ENCODE peak calls at places on chromosomes 6 and 20, in nine cellular contexts. One of them, this sample, is unnamed.

GRCh38 chr6:12845224-12846004 is 128.8 kb downstream of the PHACTR1 start:
- DNase-seq in heart left ventricle: no peak
- DNase-seq in thyroid gland: no peak
- DNase-seq in A549: no peak
- DNase-seq in gastrocnemius medialis: no peak
- DNase-seq in GM12878: no peak
- DNase-seq in breast epithelium: no peak
- DNase-seq in upper lobe of left lung: no peak
- DNase-seq in HCT116: no peak
- DNase-seq in this sample: no peak

GRCh38 chr6:151485616-151486015 is 8.2 kb upstream of the CCDC170 start:
- DNase-seq in heart left ventricle: no peak
- DNase-seq in thyroid gland: no peak
- DNase-seq in A549: no peak
- DNase-seq in gastrocnemius medialis: no peak
- DNase-seq in GM12878: no peak
- DNase-seq in breast epithelium: no peak
- DNase-seq in upper lobe of left lung: no peak
- DNase-seq in HCT116: no peak
- DNase-seq in this sample: no peak

GRCh38 chr20:62952373-62953166 is at the start of gene SLC17A9:
- DNase-seq in heart left ventricle: peak; percentile 59
- DNase-seq in thyroid gland: peak; percentile 51
- DNase-seq in A549: no peak
- DNase-seq in gastrocnemius medialis: peak; percentile 59
- DNase-seq in GM12878: peak; percentile 37
- DNase-seq in breast epithelium: no peak
- DNase-seq in upper lobe of left lung: peak; percentile 95
- DNase-seq in HCT116: peak; percentile 48
- DNase-seq in this sample: peak; percentile 86

GRCh38 chr20:53940883-53941546 is 129.4 kb downstream of the BCAS1 start:
- DNase-seq in heart left ventricle: no peak
- DNase-seq in thyroid gland: peak; percentile 49
- DNase-seq in A549: peak; percentile 81
- DNase-seq in gastrocnemius medialis: no peak
- DNase-seq in GM12878: no peak
- DNase-seq in breast epithelium: no peak
- DNase-seq in upper lobe of left lung: no peak
- DNase-seq in HCT116: no peak
- DNase-seq in this sample: no peak

GRCh38 chr20:23684261-23684660 is 4.6 kb downstream of the CST4 start:
- DNase-seq in heart left ventricle: no peak
- DNase-seq in thyroid gland: no peak
- DNase-seq in A549: no peak
- DNase-seq in gastrocnemius medialis: no peak
- DNase-seq in GM12878: no peak
- DNase-seq in breast epithelium: no peak
- DNase-seq in upper lobe of left lung: no peak
- DNase-seq in HCT116: no peak
- DNase-seq in this sample: no peak

GRCh38 chr6:155234687-155235543 is 28.9 kb upstream of the CLDN20 start:
- DNase-seq in heart left ventricle: no peak
- DNase-seq in thyroid gland: no peak
- DNase-seq in A549: no peak
- DNase-seq in gastrocnemius medialis: no peak
- DNase-seq in GM12878: no peak
- DNase-seq in breast epithelium: no peak
- DNase-seq in upper lobe of left lung: no peak
- DNase-seq in HCT116: no peak
- DNase-seq in this sample: no peak

GRCh38 chr6:80642452-80642851 is 536.0 kb downstream of the BCKDHB start:
- DNase-seq in heart left ventricle: no peak
- DNase-seq in thyroid gland: no peak
- DNase-seq in A549: no peak
- DNase-seq in gastrocnemius medialis: no peak
- DNase-seq in GM12878: no peak
- DNase-seq in breast epithelium: no peak
- DNase-seq in upper lobe of left lung: no peak
- DNase-seq in HCT116: no peak
- DNase-seq in this sample: no peak

GRCh38 chr6:69974193-69974592 is 107.8 kb downstream of the COL19A1 start:
- DNase-seq in heart left ventricle: peak; percentile 20
- DNase-seq in thyroid gland: peak; percentile 4
- DNase-seq in A549: peak; percentile 0
- DNase-seq in gastrocnemius medialis: no peak
- DNase-seq in GM12878: no peak
- DNase-seq in breast epithelium: no peak
- DNase-seq in upper lobe of left lung: no peak
- DNase-seq in HCT116: no peak
- DNase-seq in this sample: peak; percentile 2

GRCh38 chr20:2054911-2055310 is 46.7 kb upstream of the STK35 start:
- DNase-seq in heart left ventricle: no peak
- DNase-seq in thyroid gland: no peak
- DNase-seq in A549: no peak
- DNase-seq in gastrocnemius medialis: no peak
- DNase-seq in GM12878: no peak
- DNase-seq in breast epithelium: no peak
- DNase-seq in upper lobe of left lung: no peak
- DNase-seq in HCT116: no peak
- DNase-seq in this sample: no peak

GRCh38 chr6:158219229-158219628 is 51.1 kb downstream of the GTF2H5 start:
- DNase-seq in heart left ventricle: no peak
- DNase-seq in thyroid gland: no peak
- DNase-seq in A549: peak; percentile 45
- DNase-seq in gastrocnemius medialis: no peak
- DNase-seq in GM12878: no peak
- DNase-seq in breast epithelium: no peak
- DNase-seq in upper lobe of left lung: no peak
- DNase-seq in HCT116: no peak
- DNase-seq in this sample: no peak

GRCh38 chr20:10637062-10637559 is 36.7 kb downstream of the JAG1 start:
- DNase-seq in heart left ventricle: no peak
- DNase-seq in thyroid gland: peak; percentile 83
- DNase-seq in A549: no peak
- DNase-seq in gastrocnemius medialis: peak; percentile 28
- DNase-seq in GM12878: no peak
- DNase-seq in breast epithelium: no peak
- DNase-seq in upper lobe of left lung: peak; percentile 51
- DNase-seq in HCT116: no peak
- DNase-seq in this sample: no peak

GRCh38 chr20:4234128-4234527 is 218.8 kb upstream of the RNF24 start:
- DNase-seq in heart left ventricle: no peak
- DNase-seq in thyroid gland: no peak
- DNase-seq in A549: peak; percentile 49
- DNase-seq in gastrocnemius medialis: no peak
- DNase-seq in GM12878: no peak
- DNase-seq in breast epithelium: no peak
- DNase-seq in upper lobe of left lung: no peak
- DNase-seq in HCT116: no peak
- DNase-seq in this sample: no peak

GRCh38 chr6:127641905-127642304 is 64.9 kb downstream of the C6orf58 start:
- DNase-seq in heart left ventricle: no peak
- DNase-seq in thyroid gland: peak; percentile 4
- DNase-seq in A549: peak; percentile 39
- DNase-seq in gastrocnemius medialis: no peak
- DNase-seq in GM12878: no peak
- DNase-seq in breast epithelium: no peak
- DNase-seq in upper lobe of left lung: no peak
- DNase-seq in HCT116: peak; percentile 24
- DNase-seq in this sample: no peak

GRCh38 chr6:16654703-16655102 is 106.6 kb downstream of the ATXN1 start:
- DNase-seq in heart left ventricle: no peak
- DNase-seq in thyroid gland: no peak
- DNase-seq in A549: no peak
- DNase-seq in gastrocnemius medialis: no peak
- DNase-seq in GM12878: no peak
- DNase-seq in breast epithelium: no peak
- DNase-seq in upper lobe of left lung: no peak
- DNase-seq in HCT116: no peak
- DNase-seq in this sample: no peak

GRCh38 chr20:19903168-19903676 is 113.9 kb upstream of the NAA20 start:
- DNase-seq in heart left ventricle: peak; percentile 38
- DNase-seq in thyroid gland: peak; percentile 17
- DNase-seq in A549: peak; percentile 52
- DNase-seq in gastrocnemius medialis: no peak
- DNase-seq in GM12878: no peak
- DNase-seq in breast epithelium: peak; percentile 58
- DNase-seq in upper lobe of left lung: no peak
- DNase-seq in HCT116: no peak
- DNase-seq in this sample: no peak

GRCh38 chr20:50467618-50468373 is 42.4 kb upstream of the PTPN1 start:
- DNase-seq in heart left ventricle: peak; percentile 43
- DNase-seq in thyroid gland: peak; percentile 19
- DNase-seq in A549: peak; percentile 75
- DNase-seq in gastrocnemius medialis: peak; percentile 57
- DNase-seq in GM12878: no peak
- DNase-seq in breast epithelium: no peak
- DNase-seq in upper lobe of left lung: no peak
- DNase-seq in HCT116: peak; percentile 73
- DNase-seq in this sample: peak; percentile 55

GRCh38 chr20:35791097-35791496 is 19.3 kb downstream of the PHF20 start:
- DNase-seq in heart left ventricle: no peak
- DNase-seq in thyroid gland: no peak
- DNase-seq in A549: no peak
- DNase-seq in gastrocnemius medialis: no peak
- DNase-seq in GM12878: no peak
- DNase-seq in breast epithelium: no peak
- DNase-seq in upper lobe of left lung: no peak
- DNase-seq in HCT116: no peak
- DNase-seq in this sample: no peak

GRCh38 chr20:20498081-20498861 is 130.4 kb downstream of the INSM1 start:
- DNase-seq in heart left ventricle: no peak
- DNase-seq in thyroid gland: peak; percentile 31
- DNase-seq in A549: no peak
- DNase-seq in gastrocnemius medialis: no peak
- DNase-seq in GM12878: no peak
- DNase-seq in breast epithelium: no peak
- DNase-seq in upper lobe of left lung: no peak
- DNase-seq in HCT116: no peak
- DNase-seq in this sample: no peak

GRCh38 chr20:58716476-58717277 is 24.1 kb downstream of the NPEPL1 start:
- DNase-seq in heart left ventricle: peak; percentile 14
- DNase-seq in thyroid gland: no peak
- DNase-seq in A549: no peak
- DNase-seq in gastrocnemius medialis: no peak
- DNase-seq in GM12878: no peak
- DNase-seq in breast epithelium: peak; percentile 43
- DNase-seq in upper lobe of left lung: no peak
- DNase-seq in HCT116: no peak
- DNase-seq in this sample: no peak

GRCh38 chr6:118574051-118574865 is 26.2 kb downstream of the PLN start:
- DNase-seq in heart left ventricle: no peak
- DNase-seq in thyroid gland: no peak
- DNase-seq in A549: peak; percentile 34
- DNase-seq in gastrocnemius medialis: no peak
- DNase-seq in GM12878: no peak
- DNase-seq in breast epithelium: no peak
- DNase-seq in upper lobe of left lung: no peak
- DNase-seq in HCT116: no peak
- DNase-seq in this sample: peak; percentile 31

GRCh38 chr6:36874443-36875249 is at the start of gene PPIL1:
- DNase-seq in heart left ventricle: peak; percentile 84
- DNase-seq in thyroid gland: peak; percentile 80
- DNase-seq in A549: peak; percentile 91
- DNase-seq in gastrocnemius medialis: peak; percentile 74
- DNase-seq in GM12878: peak; percentile 78
- DNase-seq in breast epithelium: peak; percentile 76
- DNase-seq in upper lobe of left lung: peak; percentile 91
- DNase-seq in HCT116: peak; percentile 88
- DNase-seq in this sample: peak; percentile 96
- TF ChIP-seq POLR2A in heart left ventricle: no peak
- TF ChIP-seq POLR2A in thyroid gland: no peak
- TF ChIP-seq POLR2A in A549: peak; percentile 4
- TF ChIP-seq POLR2A in gastrocnemius medialis: no peak
- TF ChIP-seq POLR2A in GM12878: peak; percentile 81
- TF ChIP-seq POLR2A in breast epithelium: no peak
- TF ChIP-seq POLR2A in upper lobe of left lung: no peak
- TF ChIP-seq POLR2A in HCT116: peak; percentile 30
- TF ChIP-seq POLR2A in this sample: peak; percentile 75

GRCh38 chr6:79078057-79078969 is at the start of gene PHIP:
- DNase-seq in heart left ventricle: peak; percentile 96
- DNase-seq in thyroid gland: peak; percentile 91
- DNase-seq in A549: peak; percentile 96
- DNase-seq in gastrocnemius medialis: peak; percentile 91
- DNase-seq in GM12878: peak; percentile 82
- DNase-seq in breast epithelium: peak; percentile 91
- DNase-seq in upper lobe of left lung: peak; percentile 98
- DNase-seq in HCT116: peak; percentile 90
- DNase-seq in this sample: peak; percentile 97
- TF ChIP-seq POLR2A in heart left ventricle: no peak
- TF ChIP-seq POLR2A in thyroid gland: no peak
- TF ChIP-seq POLR2A in A549: peak; percentile 62
- TF ChIP-seq POLR2A in gastrocnemius medialis: peak; percentile 75
- TF ChIP-seq POLR2A in GM12878: peak; percentile 91
- TF ChIP-seq POLR2A in breast epithelium: peak; percentile 16
- TF ChIP-seq POLR2A in upper lobe of left lung: no peak
- TF ChIP-seq POLR2A in HCT116: peak; percentile 91
- TF ChIP-seq POLR2A in this sample: peak; percentile 91

GRCh38 chr6:150025201-150025917 is at the start of gene RAET1L:
- DNase-seq in heart left ventricle: no peak
- DNase-seq in thyroid gland: peak; percentile 63
- DNase-seq in A549: peak; percentile 17
- DNase-seq in gastrocnemius medialis: no peak
- DNase-seq in GM12878: no peak
- DNase-seq in breast epithelium: no peak
- DNase-seq in upper lobe of left lung: peak; percentile 83
- DNase-seq in HCT116: peak; percentile 65
- DNase-seq in this sample: no peak
- TF ChIP-seq POLR2A in heart left ventricle: no peak
- TF ChIP-seq POLR2A in thyroid gland: no peak
- TF ChIP-seq POLR2A in A549: no peak
- TF ChIP-seq POLR2A in gastrocnemius medialis: no peak
- TF ChIP-seq POLR2A in GM12878: no peak
- TF ChIP-seq POLR2A in breast epithelium: no peak
- TF ChIP-seq POLR2A in upper lobe of left lung: no peak
- TF ChIP-seq POLR2A in HCT116: no peak
- TF ChIP-seq POLR2A in this sample: no peak

DNA sequence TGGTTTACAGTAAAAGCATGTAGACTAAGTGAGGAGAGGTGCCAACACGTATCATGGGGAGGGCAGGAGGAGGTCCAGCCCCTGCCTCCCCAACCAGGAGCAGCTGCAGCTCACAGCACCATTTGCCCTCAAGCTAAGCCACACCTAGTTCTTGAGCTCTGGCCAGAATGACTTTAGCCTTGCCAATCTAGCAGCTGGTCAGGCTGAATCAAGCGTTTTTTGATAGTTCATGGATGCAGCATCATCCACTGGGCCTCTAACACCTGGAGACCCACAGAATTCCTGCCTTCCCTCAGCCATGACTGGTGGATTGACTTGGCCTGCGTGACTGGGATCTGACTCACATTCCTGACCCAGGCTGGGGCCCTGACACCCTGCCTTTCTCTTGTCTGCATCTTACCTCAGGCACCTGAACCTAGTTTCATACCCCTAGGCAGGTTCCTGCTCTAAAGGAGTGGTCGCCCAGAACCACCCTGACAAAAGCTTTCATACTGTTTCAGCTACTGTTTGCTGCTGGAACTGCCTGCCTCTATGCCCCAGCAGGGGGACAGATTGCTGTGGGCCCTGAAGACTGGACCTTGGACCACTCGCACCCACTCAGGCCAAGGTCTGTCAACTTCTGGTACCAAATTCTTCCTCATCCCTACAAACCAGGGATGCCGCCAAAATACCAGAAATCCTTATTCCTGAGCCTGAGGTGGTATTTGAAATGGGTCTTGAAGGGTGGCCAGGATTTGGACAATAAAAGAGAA is 122.3 kb downstream of the QRSL1 start:
- DNase-seq in heart left ventricle: no peak
- DNase-seq in thyroid gland: peak; percentile 52
- DNase-seq in A549: peak; percentile 43
- DNase-seq in gastrocnemius medialis: no peak
- DNase-seq in GM12878: no peak
- DNase-seq in breast epithelium: no peak
- DNase-seq in upper lobe of left lung: no peak
- DNase-seq in HCT116: no peak
- DNase-seq in this sample: no peak
- TF ChIP-seq POLR2A in heart left ventricle: no peak
- TF ChIP-seq POLR2A in thyroid gland: no peak
- TF ChIP-seq POLR2A in A549: no peak
- TF ChIP-seq POLR2A in gastrocnemius medialis: no peak
- TF ChIP-seq POLR2A in GM12878: no peak
- TF ChIP-seq POLR2A in breast epithelium: no peak
- TF ChIP-seq POLR2A in upper lobe of left lung: no peak
- TF ChIP-seq POLR2A in HCT116: no peak
- TF ChIP-seq POLR2A in this sample: no peak